ENCODE peak calls at places on chromosomes 7 and 10, in eight cellular contexts. Z is mesendoderm, Y is body of pancreas, T is left ventricle myocardium inferior, E is cardiac muscle cell, Q is left lung, M is heart left ventricle, N is DND-41. G is an unnamed sample. For H3K36me3 and H3K4me1, the result is how much of the 10 kb centered on the place peaks cover.

GRCh38 chr10:104337985-104338735 is at the start of gene ITPRIP:
- DNase-seq in Y (peak), T (peak), Z (peak), E (peak), M (peak), Q (peak), N (peak), G (peak)

GRCh38 chr10:100103581-100103980 is 21.9 kb upstream of the CPN1 start:
- DNase-seq in E (no peak), N (no peak), Q (no peak), Y (no peak), M (no peak), Z (no peak), T (no peak), G (no peak)

GRCh38 chr7:114519215-114519614 is 104.6 kb downstream of the FOXP2 start:
- DNase-seq in Z (no peak), N (no peak), E (no peak), T (no peak), M (no peak), Q (no peak), Y (no peak), G (no peak)

GRCh38 chr7:147524726-147525245 is 1065.8 kb upstream of the C7orf33 start:
- DNase-seq in M (no peak), Q (no peak), Z (no peak), E (no peak), N (no peak), T (no peak), Y (no peak), G (no peak)

GRCh38 chr7:143407296-143408246 is 1.1 kb downstream of the EPHA1 start:
- DNase-seq in Y (no peak), Z (peak), T (no peak), N (peak), M (no peak), Q (no peak), E (no peak), G (peak)

GRCh38 chr7:92874567-92874966 is 38.2 kb upstream of the CDK6 start:
- DNase-seq in T (no peak), N (no peak), M (no peak), Q (no peak), Y (no peak), E (peak), Z (no peak), G (no peak)

GRCh38 chr7:147911224-147911623 is 679.3 kb upstream of the C7orf33 start:
- DNase-seq in E (peak), Y (no peak), T (no peak), M (no peak), Z (peak), Q (no peak), N (no peak), G (no peak)

GRCh38 chr10:33818343-33818742 is 483.9 kb upstream of the NRP1 start:
- DNase-seq in Y (no peak), T (no peak), Q (no peak), M (no peak), Z (no peak), N (no peak), E (no peak), G (no peak)

GRCh38 chr7:36440880-36441279 is 51.2 kb downstream of the ANLN start:
- DNase-seq in M (no peak), T (no peak), Z (peak), E (peak), N (no peak), Y (no peak), Q (no peak), G (peak)

DNA sequence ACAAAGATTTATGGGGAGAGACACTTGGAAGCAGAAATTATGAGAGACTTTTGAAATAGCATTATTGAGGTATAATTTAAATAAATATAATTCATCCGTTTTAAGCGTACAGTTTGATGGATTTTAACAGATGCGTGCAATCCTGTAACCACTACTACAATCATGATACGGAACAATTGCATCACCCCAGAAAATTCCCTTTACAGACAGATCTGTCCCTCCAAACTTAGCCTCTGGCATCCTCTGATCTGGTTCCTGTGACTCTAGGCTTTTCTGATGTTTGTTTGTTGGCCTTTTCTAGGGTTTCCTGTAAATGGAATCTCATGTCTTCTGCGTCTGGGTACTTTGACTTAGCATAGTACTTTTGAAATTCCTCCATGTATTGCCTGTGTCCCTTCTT is 15.5 kb downstream of the UBN2 start:
- DNase-seq in T (no peak), Y (no peak), M (no peak), E (no peak), Q (no peak), N (no peak), Z (no peak), G (no peak)
- H3K36me3 ChIP-seq in T (half or more), Y (under half), M (half or more), E (half or more), Q (half or more), N (half or more), Z (under half), G (under half)

DNA sequence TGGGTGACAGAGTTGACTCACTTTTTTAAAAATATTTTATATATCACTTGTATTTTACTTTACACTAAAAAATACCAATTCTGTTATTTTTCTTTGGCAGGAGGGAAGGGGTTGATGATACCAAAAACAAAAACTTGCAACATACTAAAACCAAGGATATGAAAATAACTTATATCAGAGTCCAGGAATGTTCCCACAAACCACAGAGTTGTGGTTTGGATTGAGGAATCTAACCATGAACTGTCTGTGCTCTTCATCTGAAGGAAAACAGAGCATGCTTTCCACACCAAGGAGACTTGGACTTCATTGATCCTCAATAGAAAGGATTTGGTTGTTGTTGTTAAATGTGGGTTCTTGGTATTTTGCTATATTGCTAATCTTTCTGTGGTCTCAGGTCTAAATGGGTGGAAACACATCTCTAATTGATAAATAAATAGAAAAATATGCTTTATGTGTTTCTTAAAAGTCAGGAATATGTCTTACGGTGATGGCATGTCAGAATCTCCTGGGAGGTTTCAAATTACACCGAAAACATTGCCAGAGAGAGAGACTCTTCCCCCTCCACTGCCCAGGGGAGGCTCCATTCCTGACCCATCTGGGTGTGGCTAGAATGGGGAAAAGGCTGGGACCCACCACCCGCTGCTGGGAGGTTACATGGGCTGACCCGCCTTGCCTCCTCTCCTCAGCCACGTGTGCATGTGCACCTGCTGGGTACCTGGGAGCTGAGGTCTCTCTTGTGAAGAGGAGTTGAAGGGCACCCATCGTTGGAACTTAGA is 46.9 kb upstream of the STK17A start:
- DNase-seq in E (no peak), M (no peak), T (no peak), N (no peak), Z (no peak), Y (no peak), Q (no peak), G (no peak)
- H3K27ac ChIP-seq in E (no peak), M (no peak), T (no peak), N (no peak), Z (no peak), Y (no peak), Q (no peak), G (no peak)

GRCh38 chr7:54015251-54015650 is 526.9 kb upstream of the VSTM2A start:
- DNase-seq in N (no peak), Y (no peak), T (no peak), M (no peak), E (no peak), Q (no peak), Z (peak), G (no peak)
- H3K4me1 ChIP-seq in N (under half), Y (under half), T (under half), M (under half), E (under half), Q (under half), Z (under half), G (under half)

GRCh38 chr10:13699216-13699615 is 112.5 kb downstream of the PRPF18 start:
- DNase-seq in Y (no peak), N (no peak), E (no peak), Z (no peak), M (no peak), T (peak), Q (no peak), G (no peak)
- H3K36me3 ChIP-seq in Y (under half), N (half or more), E (under half), Z (under half), M (half or more), T (half or more), Q (under half), G (under half)

GRCh38 chr7:123615344-123615743 is 13.7 kb downstream of the ASB15 start:
- DNase-seq in Q (no peak), M (no peak), Y (no peak), E (peak), Z (peak), N (no peak), T (no peak), G (no peak)
- H3K27ac ChIP-seq in Q (no peak), M (no peak), Y (no peak), E (peak), Z (no peak), N (no peak), T (peak), G (no peak)